ENCODE peak calls at places on chromosomes 3 and 15, in nine cellular contexts. J is BJ, S is progenitor cell of endocrine pancreas, B is fibroblast of mammary gland, L is osteocyte, U is foreskin fibroblast, Z is cardiac fibroblast, M is MM.1S, Q is AG10803. E is an unnamed sample.

GRCh38 chr15:96549136-96549535 is 218.6 kb downstream of the NR2F2 start:
- DNase-seq in Q (no peak), Z (no peak), U (no peak), M (no peak), J (no peak), S (no peak), B (no peak), L (no peak), E (no peak)

GRCh38 chr15:74580538-74581350 is 34.9 kb upstream of the CLK3 start:
- DNase-seq in S (no peak), U (no peak), B (no peak), J (no peak), M (no peak), Q (no peak), L (no peak), Z (no peak), E (no peak)

GRCh38 chr3:112111785-112112402 is 21.2 kb downstream of the GCSAM start:
- DNase-seq in S (peak), Q (peak), U (peak), B (peak), Z (peak), L (no peak), M (peak), J (no peak), E (peak)

GRCh38 chr3:185825639-185826481 is 1.0 kb upstream of the IGF2BP2 start:
- DNase-seq in S (peak), Z (peak), L (no peak), J (no peak), M (peak), U (peak), B (peak), Q (peak), E (peak)

GRCh38 chr15:100778831-100779288 is 100.8 kb upstream of the ALDH1A3 start:
- DNase-seq in B (no peak), J (no peak), S (peak), L (peak), M (no peak), Q (no peak), U (no peak), Z (no peak), E (no peak)

GRCh38 chr15:70505411-70505919 is 257.9 kb downstream of the UACA start:
- DNase-seq in Z (peak), U (peak), B (peak), Q (peak), S (no peak), M (peak), J (peak), L (no peak), E (peak)

GRCh38 chr3:185439745-185440466 is 58.9 kb downstream of the TMEM41A start:
- DNase-seq in B (no peak), U (no peak), Z (no peak), M (no peak), L (no peak), S (no peak), Q (no peak), J (no peak), E (no peak)

GRCh38 chr15:84108725-84109124 is 126.8 kb upstream of the GOLGA6L4 start:
- DNase-seq in J (no peak), Q (peak), M (no peak), S (no peak), B (peak), Z (peak), L (no peak), U (peak), E (no peak)

GRCh38 chr15:55434989-55435825 is 26.9 kb downstream of the PIERCE2 start:
- DNase-seq in J (no peak), M (peak), Q (peak), L (no peak), Z (peak), S (no peak), B (peak), U (peak), E (no peak)

GRCh38 chr3:190265795-190266194 is 56.5 kb downstream of the CLDN1 start:
- DNase-seq in L (no peak), J (peak), Z (peak), S (no peak), B (peak), U (no peak), Q (peak), M (no peak), E (no peak)

GRCh38 chr15:31302778-31303433 is 23.7 kb upstream of the KLF13 start:
- DNase-seq in L (peak), Z (no peak), Q (no peak), M (no peak), U (no peak), J (no peak), B (no peak), S (no peak), E (peak)

GRCh38 chr3:135944831-135945230 is 20.7 kb upstream of the PPP2R3A start:
- DNase-seq in S (no peak), M (no peak), J (no peak), Z (peak), U (no peak), L (no peak), Q (peak), B (peak), E (no peak)

GRCh38 chr3:100185847-100186246 is 71.5 kb upstream of the FILIP1L start:
- DNase-seq in Z (no peak), B (peak), M (no peak), L (no peak), S (no peak), J (no peak), Q (peak), U (no peak), E (no peak)

GRCh38 chr15:48221885-48222284 is 15.8 kb downstream of the SLC12A1 start:
- DNase-seq in J (peak), S (no peak), U (peak), B (peak), M (no peak), L (no peak), Q (peak), Z (no peak), E (no peak)

GRCh38 chr3:54853573-54854404 is 74.1 kb downstream of the LRTM1 start:
- DNase-seq in M (peak), L (peak), S (peak), Q (peak), B (peak), U (peak), Z (peak), J (no peak), E (peak)

GRCh38 chr3:193870376-193871092 is 265.4 kb upstream of the HES1 start:
- DNase-seq in U (no peak), Z (no peak), S (no peak), J (no peak), Q (no peak), B (no peak), M (no peak), L (no peak), E (no peak)

GRCh38 chr3:52532838-52533622 is 627 bp downstream of the NT5DC2 start:
- DNase-seq in S (no peak), U (peak), L (peak), J (no peak), Q (no peak), M (no peak), B (no peak), Z (peak), E (peak)

GRCh38 chr15:59406446-59406845 is 31.5 kb upstream of the FAM81A start:
- DNase-seq in J (no peak), U (no peak), S (no peak), B (no peak), Q (no peak), L (no peak), M (peak), Z (no peak), E (no peak)

GRCh38 chr15:89760303-89761008 is 9.4 kb upstream of the MESP1 start:
- DNase-seq in B (peak), M (peak), Q (peak), S (peak), Z (peak), L (peak), J (no peak), U (peak), E (peak)

GRCh38 chr15:71325461-71325860 is 210.2 kb downstream of the THSD4 start:
- DNase-seq in M (no peak), J (no peak), B (peak), L (no peak), Z (peak), S (no peak), U (peak), Q (peak), E (no peak)

GRCh38 chr3:197586181-197586580 is 30.4 kb upstream of the BDH1 start:
- DNase-seq in J (no peak), U (no peak), S (no peak), M (no peak), L (no peak), Z (no peak), B (no peak), Q (no peak), E (no peak)

GRCh38 chr3:194051554-194052175 is 84.3 kb upstream of the HES1 start:
- DNase-seq in U (no peak), Q (no peak), S (no peak), B (no peak), Z (no peak), L (no peak), J (no peak), M (no peak), E (no peak)

GRCh38 chr15:87736401-87736800 is 520.1 kb downstream of the NTRK3 start:
- DNase-seq in L (no peak), Q (peak), M (no peak), J (no peak), U (no peak), B (no peak), S (no peak), Z (peak), E (no peak)

GRCh38 chr3:46523556-46523955 is 25.8 kb downstream of the RTP3 start:
- DNase-seq in Q (no peak), B (no peak), U (no peak), L (no peak), M (no peak), S (no peak), Z (no peak), J (no peak), E (no peak)

GRCh38 chr3:71977525-71977924 is 192.6 kb upstream of the PROK2 start:
- DNase-seq in J (no peak), L (no peak), B (no peak), M (no peak), U (no peak), Z (no peak), Q (no peak), S (no peak), E (no peak)

GRCh38 chr15:79437275-79438000 is 5.3 kb downstream of the MINAR1 start:
- DNase-seq in J (no peak), M (no peak), S (no peak), Z (no peak), B (no peak), Q (no peak), U (no peak), L (no peak), E (no peak)

GRCh38 chr15:88255496-88256171 is 905 bp downstream of the NTRK3 start:
- DNase-seq in Q (peak), S (peak), M (peak), J (no peak), L (no peak), B (peak), Z (no peak), U (peak), E (no peak)

GRCh38 chr3:129112308-129113052 is 9.1 kb downstream of the RAB43 start:
- DNase-seq in Q (peak), U (peak), B (no peak), M (no peak), S (no peak), Z (peak), L (no peak), J (no peak), E (peak)

GRCh38 chr3:106740116-106740515 is 637.1 kb upstream of the CCDC54 start:
- DNase-seq in Q (peak), J (no peak), U (peak), M (no peak), S (no peak), L (no peak), B (peak), Z (peak), E (no peak)

GRCh38 chr3:79490165-79491028 is 277.4 kb downstream of the ROBO1 start:
- DNase-seq in Z (peak), Q (peak), M (no peak), L (no peak), S (no peak), U (peak), B (peak), J (no peak), E (no peak)

GRCh38 chr3:156674046-156674910 is at the start of gene TIPARP:
- DNase-seq in B (peak), S (peak), Z (peak), M (peak), J (peak), L (peak), Q (peak), U (peak), E (peak)

GRCh38 chr3:156673732-156674045 is 701 bp upstream of the TIPARP start:
- DNase-seq in Q (no peak), J (no peak), S (no peak), B (no peak), M (no peak), Z (no peak), U (no peak), L (no peak), E (no peak)

GRCh38 chr3:156676467-156677119 is 2.2 kb downstream of the TIPARP start:
- DNase-seq in J (no peak), Z (peak), B (peak), Q (peak), U (peak), S (no peak), L (no peak), M (peak), E (no peak)

GRCh38 chr3:156675744-156676466 is 1.5 kb downstream of the TIPARP start:
- DNase-seq in S (no peak), Z (peak), M (no peak), Q (peak), B (peak), J (peak), L (no peak), U (peak), E (peak)

DNA sequence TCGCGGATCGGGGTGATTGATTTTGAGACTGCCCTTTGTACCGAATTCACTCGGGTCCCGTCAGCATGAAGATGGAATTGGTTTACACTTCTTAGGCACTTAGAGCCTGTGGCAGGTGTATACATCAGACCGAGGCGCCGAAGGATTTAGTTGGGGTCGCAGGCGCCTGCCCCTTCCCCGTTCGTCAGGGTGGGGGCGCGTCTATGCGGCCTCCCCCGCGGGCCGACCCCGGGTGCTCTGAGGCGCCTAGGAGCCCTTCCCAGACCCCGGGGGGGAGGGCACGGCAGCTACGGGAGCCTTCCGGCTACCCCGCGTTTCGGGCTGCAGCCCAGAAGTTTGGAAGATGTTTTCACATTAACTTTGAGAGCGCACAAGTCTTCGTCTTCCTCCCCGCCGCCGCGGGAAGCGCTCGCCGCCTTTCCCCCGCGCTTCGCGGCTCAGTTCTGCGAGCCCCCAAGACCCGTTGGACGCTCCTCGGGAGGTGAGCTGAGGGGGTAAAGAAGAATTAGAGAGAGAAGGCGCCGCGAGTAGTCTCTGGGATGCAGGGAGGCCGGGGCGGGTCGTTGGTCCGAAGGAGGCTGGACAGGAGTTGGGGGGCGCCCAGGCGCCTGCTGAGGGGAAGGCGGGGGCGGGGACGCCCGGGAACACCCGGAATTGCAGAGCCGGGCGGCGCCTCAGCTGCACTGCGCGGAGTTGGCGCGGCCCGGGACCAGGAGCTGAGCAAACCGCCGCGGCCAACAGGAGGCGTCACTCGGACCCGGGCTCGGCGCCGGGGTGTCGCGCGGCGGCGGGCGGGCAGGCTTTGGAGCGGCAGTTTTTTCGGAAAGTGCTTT is 737 bp downstream of the TIPARP start:
- DNase-seq in U (peak), L (peak), Z (peak), S (peak), M (peak), J (no peak), Q (no peak), B (peak), E (peak)
- TF ChIP-seq CTCF in U (peak), L (peak), Z (peak), S (peak), M (peak), J (no peak), Q (peak), B (no peak), E (no peak)

DNA sequence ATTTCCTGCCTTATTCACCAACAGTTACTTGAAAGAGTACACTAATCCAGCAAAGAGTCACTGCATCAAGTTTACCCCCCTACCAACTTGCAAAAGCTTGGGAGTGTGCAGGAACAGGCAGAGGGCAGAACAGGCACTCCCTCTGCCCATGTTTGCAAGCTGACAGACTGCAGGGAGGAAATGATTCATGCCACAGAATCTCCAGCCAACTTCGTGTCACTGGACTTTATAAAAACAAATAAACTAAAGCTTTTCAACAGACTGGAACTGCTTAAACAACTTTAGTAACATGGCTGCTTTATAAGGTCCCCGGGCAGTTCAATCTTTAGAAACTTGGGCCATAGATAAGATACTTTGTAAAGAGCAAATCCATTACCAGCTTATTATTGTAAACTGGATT is 129.5 kb downstream of the THRB start:
- DNase-seq in Q (peak), M (no peak), Z (peak), S (no peak), U (peak), B (peak), L (no peak), J (peak), E (no peak)
- TF ChIP-seq CTCF in Q (no peak), M (no peak), Z (peak), S (no peak), U (no peak), B (peak), L (peak), J (no peak), E (no peak)

DNA sequence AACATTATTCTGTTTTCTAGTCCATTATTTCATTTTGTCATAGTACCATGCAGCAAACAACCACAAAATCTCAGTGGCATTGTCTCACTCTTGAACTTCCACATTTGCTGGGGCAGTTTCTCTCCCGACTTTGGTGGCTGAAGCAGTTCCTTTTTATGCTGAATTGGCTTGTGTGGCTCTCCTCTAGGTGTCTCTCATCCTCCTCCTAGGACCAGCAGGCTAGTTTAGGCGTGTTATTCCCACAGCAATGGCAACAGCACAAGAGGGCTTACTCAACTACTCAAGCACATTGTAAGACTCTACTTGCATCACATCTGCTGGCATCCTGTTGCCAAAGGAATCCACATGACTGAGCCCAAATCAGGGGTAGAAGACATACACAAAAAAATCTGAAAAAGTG is 201.8 kb upstream of the KCNH8 start:
- DNase-seq in Z (no peak), J (no peak), M (no peak), S (no peak), B (no peak), U (no peak), L (no peak), Q (no peak), E (no peak)
- TF ChIP-seq CTCF in Z (no peak), J (no peak), M (no peak), S (no peak), B (no peak), U (no peak), L (no peak), Q (no peak), E (no peak)

GRCh38 chr3:137304313-137305056 is 346.7 kb downstream of the IL20RB start:
- DNase-seq in U (no peak), Q (no peak), J (no peak), S (no peak), Z (no peak), M (no peak), B (no peak), L (no peak), E (peak)
- TF ChIP-seq CTCF in U (no peak), Q (no peak), J (no peak), S (no peak), Z (no peak), M (no peak), B (no peak), L (no peak), E (no peak)

DNA sequence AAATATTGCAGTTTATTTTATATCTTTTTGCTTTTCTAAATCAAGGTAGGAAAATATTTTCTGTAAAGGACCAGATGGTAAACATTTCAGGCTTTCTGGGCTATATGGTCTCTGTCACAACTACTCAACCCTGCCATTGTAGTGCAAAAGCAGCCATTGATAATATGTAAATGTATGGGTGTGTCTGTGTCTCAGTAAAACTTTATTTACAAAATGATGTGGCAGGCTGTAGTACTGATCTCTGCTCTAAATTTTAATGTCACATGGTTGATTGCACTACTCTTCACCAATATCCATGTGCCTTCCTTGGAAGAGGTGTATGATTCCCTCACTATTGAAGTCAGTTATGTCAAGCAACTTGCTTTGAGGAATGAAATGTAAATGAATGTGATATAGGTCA is 175.0 kb downstream of the GOLIM4 start:
- DNase-seq in L (no peak), U (no peak), J (no peak), Z (no peak), B (no peak), S (no peak), Q (no peak), M (no peak), E (no peak)
- TF ChIP-seq CTCF in L (no peak), U (no peak), J (no peak), Z (no peak), B (no peak), S (no peak), Q (no peak), M (no peak), E (no peak)

GRCh38 chr3:32592696-32593353 is 22.2 kb upstream of the DYNC1LI1 start:
- DNase-seq in L (no peak), B (no peak), Q (no peak), U (no peak), J (no peak), Z (no peak), M (no peak), S (no peak), E (no peak)
- TF ChIP-seq CTCF in L (no peak), B (no peak), Q (no peak), U (no peak), J (no peak), Z (no peak), M (no peak), S (no peak), E (no peak)

GRCh38 chr3:127717357-127718243 is 44.8 kb downstream of the ABTB1 start:
- DNase-seq in Q (peak), J (no peak), S (no peak), U (peak), B (peak), L (no peak), Z (no peak), M (no peak), E (no peak)

GRCh38 chr3:127716334-127716733 is 43.6 kb downstream of the ABTB1 start:
- DNase-seq in S (no peak), J (no peak), Q (no peak), L (no peak), M (no peak), Z (no peak), U (no peak), B (no peak), E (no peak)

GRCh38 chr3:127718916-127719290 is 46.2 kb downstream of the ABTB1 start:
- DNase-seq in B (no peak), J (no peak), M (no peak), S (no peak), Q (no peak), Z (no peak), U (peak), L (no peak), E (no peak)

GRCh38 chr3:127720161-127720823 is 47.5 kb downstream of the ABTB1 start:
- DNase-seq in S (no peak), Z (no peak), L (no peak), J (no peak), M (no peak), Q (no peak), U (no peak), B (no peak), E (no peak)

GRCh38 chr3:127718244-127718915 is 45.6 kb downstream of the ABTB1 start:
- DNase-seq in Q (no peak), Z (no peak), S (no peak), B (no peak), L (no peak), J (no peak), M (no peak), U (no peak), E (no peak)
- TF ChIP-seq CTCF in Q (no peak), Z (no peak), S (no peak), B (no peak), L (no peak), J (no peak), M (no peak), U (no peak), E (no peak)

GRCh38 chr15:40289140-40289775 is 6.4 kb upstream of the ANKRD63 start:
- DNase-seq in J (no peak), S (no peak), U (no peak), Q (no peak), B (no peak), Z (no peak), L (no peak), M (no peak), E (no peak)
- TF ChIP-seq CTCF in J (no peak), S (no peak), U (no peak), Q (no peak), B (no peak), Z (no peak), L (no peak), M (no peak), E (no peak)